ENCODE peak calls at places on chromosomes 11 and 22, in four cellular contexts. W is neuronal stem cell, Q is astrocyte, E is A549. K is an unnamed sample.
A peak's percentile ranks its signal among the peaks of the same experiment; 100 is the strongest.

GRCh38 chr11:68977781-68978625 is 2.8 kb downstream of the MRGPRD start:
- DNase-seq in W (no peak), Q (no peak), E (no peak), K (no peak)

GRCh38 chr11:46238078-46238966 is 39.1 kb upstream of the CREB3L1 start:
- DNase-seq in W (peak; percentile 62), Q (peak; percentile 34), E (peak; percentile 60), K (peak; percentile 87)

GRCh38 chr22:20509344-20510047 is 2.1 kb downstream of the MED15 start:
- DNase-seq in W (no peak), Q (peak; percentile 92), E (peak; percentile 48), K (peak; percentile 96)

GRCh38 chr11:68750197-68750987 is 928 bp downstream of the TESMIN start:
- DNase-seq in W (peak; percentile 23), Q (no peak), E (no peak), K (no peak)

GRCh38 chr11:86570457-86570856 is 102.0 kb downstream of the ME3 start:
- DNase-seq in W (no peak), Q (no peak), E (no peak), K (no peak)

GRCh38 chr11:16678466-16679116 is 59.9 kb upstream of the C11orf58 start:
- DNase-seq in W (no peak), Q (no peak), E (no peak), K (no peak)

GRCh38 chr11:45259607-45260006 is 26.5 kb downstream of the SYT13 start:
- DNase-seq in W (no peak), Q (peak; percentile 52), E (peak; percentile 31), K (peak; percentile 53)

GRCh38 chr11:9028591-9028990 is 24.8 kb upstream of the NRIP3 start:
- DNase-seq in W (no peak), Q (no peak), E (no peak), K (no peak)

GRCh38 chr11:12192796-12193514 is 82.6 kb downstream of the MICAL2 start:
- DNase-seq in W (no peak), Q (no peak), E (no peak), K (no peak)

GRCh38 chr22:40037320-40037719 is 42.6 kb downstream of the FAM83F start:
- DNase-seq in W (no peak), Q (no peak), E (no peak), K (no peak)

GRCh38 chr11:117580866-117581265 is 216.2 kb downstream of the DSCAML1 start:
- DNase-seq in W (no peak), Q (no peak), E (no peak), K (no peak)

GRCh38 chr11:64858467-64859401 is 14.3 kb upstream of the CDC42BPG start:
- DNase-seq in W (no peak), Q (no peak), E (no peak), K (no peak)

GRCh38 chr22:47333625-47334024 is 571.2 kb downstream of the TBC1D22A start:
- DNase-seq in W (no peak), Q (peak; percentile 49), E (no peak), K (peak; percentile 14)

GRCh38 chr11:20374746-20375305 is 11.3 kb downstream of the HTATIP2 start:
- DNase-seq in W (no peak), Q (no peak), E (no peak), K (peak; percentile 10)

GRCh38 chr22:19942886-19943664 is 1.5 kb upstream of the TXNRD2 start:
- DNase-seq in W (no peak), Q (peak; percentile 89), E (no peak), K (peak; percentile 95)

GRCh38 chr22:33299245-33299956 is 241.2 kb upstream of the SYN3 start:
- DNase-seq in W (no peak), Q (no peak), E (no peak), K (no peak)

GRCh38 chr11:39810358-39810757 is 1649.1 kb downstream of the LRRC4C start:
- DNase-seq in W (no peak), Q (no peak), E (no peak), K (no peak)

GRCh38 chr11:123672568-123672967 is 18.1 kb upstream of the SCN3B start:
- DNase-seq in W (no peak), Q (no peak), E (no peak), K (no peak)

GRCh38 chr11:129247129-129247528 is 55.0 kb upstream of the ARHGAP32 start:
- DNase-seq in W (no peak), Q (peak; percentile 80), E (peak; percentile 8), K (peak; percentile 60)

GRCh38 chr11:82986491-82986890 is 85.0 kb downstream of the DDIAS start:
- DNase-seq in W (no peak), Q (no peak), E (no peak), K (no peak)

GRCh38 chr11:107857550-107858216 is 904 bp downstream of the SLC35F2 start:
- DNase-seq in W (no peak), Q (no peak), E (no peak), K (peak; percentile 34)

GRCh38 chr11:45043755-45044475 is 93.2 kb upstream of the TP53I11 start:
- DNase-seq in W (no peak), Q (no peak), E (no peak), K (no peak)

GRCh38 chr11:102313225-102313940 is 3.9 kb upstream of the BIRC3 start:
- DNase-seq in W (no peak), Q (no peak), E (no peak), K (no peak)

GRCh38 chr11:102309621-102310541 is 7.4 kb upstream of the BIRC3 start:
- DNase-seq in W (no peak), Q (no peak), E (no peak), K (peak; percentile 37)

GRCh38 chr11:102316505-102316904 is 779 bp upstream of the BIRC3 start:
- DNase-seq in W (no peak), Q (no peak), E (no peak), K (no peak)

GRCh38 chr11:102314784-102315183 is 2.5 kb upstream of the BIRC3 start:
- DNase-seq in W (no peak), Q (no peak), E (no peak), K (no peak)

GRCh38 chr11:102312656-102313055 is 4.6 kb upstream of the BIRC3 start:
- DNase-seq in W (no peak), Q (no peak), E (no peak), K (peak; percentile 32)
- H3K4me3 ChIP-seq in W (no peak overlapping the region), Q (no peak overlapping the region), E (peak overlapping the region; percentile 38), K (peak overlapping the region; percentile 59)

GRCh38 chr11:134386945-134387344 is 25.1 kb downstream of the B3GAT1 start:
- DNase-seq in W (no peak), Q (no peak), E (no peak), K (no peak)
- H3K4me1 ChIP-seq in W (no peaks in the 10 kb centered on the region), Q (no peaks in the 10 kb centered on the region), E (no peaks in the 10 kb centered on the region), K (no peaks in the 10 kb centered on the region)

DNA sequence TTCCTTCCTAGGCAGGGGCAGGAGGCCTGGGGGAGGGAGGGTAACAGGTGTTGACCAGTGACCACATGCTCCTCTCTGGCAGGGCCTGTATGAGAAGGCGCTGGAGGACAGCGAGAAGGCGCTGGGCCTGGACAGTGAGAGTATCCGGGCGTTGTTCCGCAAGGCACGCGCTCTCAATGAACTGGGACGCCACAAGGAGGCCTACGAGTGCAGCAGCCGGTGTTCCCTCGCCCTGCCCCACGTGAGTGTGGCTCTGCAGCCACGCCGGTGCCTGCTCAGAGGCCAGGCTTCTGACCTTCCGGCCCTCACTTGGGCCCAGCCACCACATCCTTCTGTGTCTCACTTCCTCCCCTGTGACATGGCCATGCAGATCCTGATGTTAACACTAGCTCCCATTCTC is 25.8 kb downstream of the ZC3H7B start:
- DNase-seq in W (no peak), Q (no peak), E (no peak), K (no peak)
- H3K4me2 ChIP-seq in W (no peak overlapping the region), Q (no peak overlapping the region), E (no peak overlapping the region), K (no peak overlapping the region)

GRCh38 chr11:416051-416756 is 1.4 kb upstream of the SIGIRR start:
- DNase-seq in W (no peak), Q (no peak), E (no peak), K (no peak)

GRCh38 chr11:418343-419247 is 3.8 kb upstream of the SIGIRR start:
- DNase-seq in W (no peak), Q (no peak), E (no peak), K (no peak)

GRCh38 chr11:416757-417621 is 2.2 kb upstream of the SIGIRR start:
- DNase-seq in W (no peak), Q (no peak), E (no peak), K (peak; percentile 65)

GRCh38 chr11:419248-420005 is 4.6 kb upstream of the SIGIRR start:
- DNase-seq in W (no peak), Q (no peak), E (no peak), K (no peak)

DNA sequence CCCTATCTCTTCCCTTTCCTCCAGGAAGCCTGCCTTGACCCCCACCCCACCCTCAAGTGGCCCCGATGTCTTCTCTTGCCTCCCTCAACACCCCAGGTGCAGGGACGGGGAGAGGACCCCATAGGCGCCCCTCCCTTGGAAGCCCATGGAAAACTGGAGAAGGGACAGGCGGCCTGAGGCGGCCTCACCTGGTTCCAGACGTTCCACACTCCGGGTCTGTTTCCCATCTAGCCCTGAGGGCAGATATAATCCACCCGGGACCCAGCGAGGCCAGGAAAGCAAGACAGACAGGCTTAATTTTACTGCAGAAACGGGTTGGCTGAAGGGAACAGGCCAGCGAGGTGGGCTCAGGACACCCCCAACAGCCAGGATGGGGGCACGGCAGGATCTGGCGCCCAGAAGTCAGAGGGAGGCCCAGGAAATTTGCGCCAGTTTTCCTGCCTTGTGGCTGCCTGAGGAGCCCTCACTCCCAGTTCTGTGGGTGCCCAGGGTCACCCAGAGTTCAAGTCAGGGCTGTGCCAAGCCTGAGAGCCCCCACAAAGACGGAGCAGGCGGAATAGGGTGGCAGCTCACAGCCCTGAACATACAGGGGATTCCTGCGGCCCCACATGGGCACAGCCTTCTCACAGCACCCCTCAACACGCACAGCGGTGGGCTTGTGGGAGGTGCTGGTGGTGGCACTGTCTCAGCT is 3.0 kb upstream of the SIGIRR start:
- DNase-seq in W (no peak), Q (no peak), E (no peak), K (no peak)
- H3K4me3 ChIP-seq in W (no peak overlapping the region), Q (no peak overlapping the region), E (no peak overlapping the region), K (no peak overlapping the region)

GRCh38 chr22:43210631-43211515 is 23.9 kb upstream of the TTLL12 start:
- DNase-seq in W (no peak), Q (no peak), E (no peak), K (no peak)

GRCh38 chr22:43209523-43209890 is 22.6 kb upstream of the TTLL12 start:
- DNase-seq in W (no peak), Q (no peak), E (no peak), K (no peak)

GRCh38 chr22:43207849-43208702 is 21.1 kb upstream of the TTLL12 start:
- DNase-seq in W (no peak), Q (no peak), E (no peak), K (no peak)

GRCh38 chr22:43208703-43209522 is 22.0 kb upstream of the TTLL12 start:
- DNase-seq in W (no peak), Q (no peak), E (no peak), K (no peak)

DNA sequence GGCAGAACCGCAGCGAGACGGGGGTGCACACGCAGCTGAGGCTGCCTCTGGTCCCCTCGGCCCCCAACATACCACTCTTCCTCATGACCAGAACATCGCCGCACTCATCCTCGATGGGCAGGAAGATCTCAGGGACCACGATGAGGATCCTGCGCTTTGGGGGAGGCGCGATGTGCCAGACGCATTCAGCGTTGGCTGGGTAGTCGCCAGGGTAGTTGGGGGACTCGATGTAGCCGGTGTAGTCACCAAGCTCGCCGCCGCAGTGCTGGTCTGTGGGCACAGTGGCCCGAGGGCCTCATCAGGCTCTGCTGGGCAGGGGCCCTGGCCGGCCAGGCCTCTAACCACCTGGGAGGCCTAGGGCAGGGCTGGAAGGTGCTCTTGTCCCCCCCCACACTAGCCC is 23.0 kb upstream of the TTLL12 start:
- DNase-seq in W (no peak), Q (no peak), E (no peak), K (no peak)
- H3K4me1 ChIP-seq in W (peaks cover 4% of the 10 kb centered on the region), Q (no peaks in the 10 kb centered on the region), E (no peaks in the 10 kb centered on the region), K (no peaks in the 10 kb centered on the region)